ENCODE peak calls at places on chromosomes 7 and 10, in ten cellular contexts. R is stimulated activated CD8-positive, alpha-beta memory T cell treated with anti-CD3 and anti-CD28 coated beads, Interleukin-15, amount 100 ng/mL, for 24 hours; X is bronchial epithelial cell; C is NCI-H1105; L is fibroblast of pulmonary artery; J is HFF-Myc; P is body of pancreas; V is naive thymus-derived CD4-positive, alpha-beta T cell; K is EL; U is naive thymus-derived CD8-positive, alpha-beta T cell. M is an unnamed sample.

GRCh38 chr7:5428470-5429252 is 5.0 kb upstream of the TNRC18 start:
- DNase-seq in L (peak; percentile 87), J (no peak), X (peak; percentile 63), P (peak; percentile 65), K (peak; percentile 89), R (no peak), V (no peak), U (no peak), C (peak; percentile 77), M (no peak)

GRCh38 chr10:29896053-29896452 is 163.3 kb downstream of the JCAD start:
- DNase-seq in L (peak; percentile 50), U (no peak), J (no peak), C (no peak), K (no peak), P (no peak), X (no peak), V (no peak), R (no peak), M (no peak)

GRCh38 chr10:86253171-86254072 is 113.2 kb downstream of the GRID1 start:
- DNase-seq in L (no peak), U (no peak), K (no peak), P (no peak), C (no peak), J (no peak), R (no peak), V (no peak), X (no peak), M (no peak)

GRCh38 chr10:35643151-35643975 is 1.3 kb upstream of the FZD8 start:
- DNase-seq in C (no peak), L (peak; percentile 70), V (no peak), X (peak; percentile 15), R (no peak), P (peak; percentile 66), J (no peak), K (peak; percentile 43), U (peak; percentile 16), M (no peak)

GRCh38 chr10:48634984-48635557 is 30.2 kb upstream of the ARHGAP22 start:
- DNase-seq in L (no peak), X (no peak), U (no peak), J (no peak), V (no peak), R (no peak), C (no peak), P (no peak), K (no peak), M (no peak)

GRCh38 chr7:106061301-106061979 is 50.7 kb downstream of the SYPL1 start:
- DNase-seq in P (no peak), J (no peak), X (no peak), U (no peak), L (no peak), C (no peak), K (no peak), V (no peak), R (no peak), M (no peak)

GRCh38 chr10:122421054-122421625 is 33.3 kb upstream of the ARMS2 start:
- DNase-seq in L (no peak), X (peak; percentile 84), C (no peak), R (no peak), J (no peak), V (no peak), K (peak; percentile 2), P (no peak), U (peak; percentile 43), M (no peak)

GRCh38 chr7:45657136-45657889 is 83.1 kb downstream of the ADCY1 start:
- DNase-seq in L (no peak), K (no peak), V (no peak), X (no peak), P (no peak), U (no peak), J (no peak), C (no peak), R (no peak), M (no peak)

GRCh38 chr10:34808789-34809745 is 6.0 kb downstream of the PARD3 start:
- DNase-seq in R (no peak), V (no peak), K (peak; percentile 55), C (peak; percentile 37), L (no peak), P (no peak), J (no peak), X (peak; percentile 49), U (no peak), M (peak; percentile 80)

GRCh38 chr10:77641788-77642397 is 4.3 kb upstream of the KCNMA1 start:
- DNase-seq in C (peak; percentile 53), X (peak; percentile 71), P (peak; percentile 80), V (peak; percentile 25), J (peak; percentile 78), U (peak; percentile 61), R (no peak), K (peak; percentile 80), L (peak; percentile 86), M (peak; percentile 36)

GRCh38 chr10:13707156-13707881 is 120.6 kb downstream of the PRPF18 start:
- DNase-seq in U (peak; percentile 53), V (peak; percentile 27), C (no peak), L (peak; percentile 97), X (peak; percentile 80), P (peak; percentile 79), J (peak; percentile 84), K (peak; percentile 91), R (no peak), M (no peak)

GRCh38 chr10:48363617-48364355 is 57.3 kb downstream of the MAPK8 start:
- DNase-seq in U (peak; percentile 47), P (peak; percentile 33), K (peak; percentile 76), J (peak; percentile 56), V (peak; percentile 22), L (peak; percentile 89), X (peak; percentile 76), R (no peak), C (peak; percentile 7), M (no peak)

GRCh38 chr7:51010534-51010933 is 227.8 kb upstream of the GRB10 start:
- DNase-seq in C (no peak), R (no peak), V (no peak), L (no peak), P (no peak), K (no peak), X (no peak), U (no peak), J (no peak), M (no peak)

GRCh38 chr10:3103646-3104045 is 36.3 kb downstream of the PFKP start:
- DNase-seq in R (no peak), V (no peak), C (no peak), K (no peak), L (no peak), U (no peak), J (no peak), X (no peak), P (no peak), M (no peak)

GRCh38 chr7:18638594-18639452 is 143.3 kb downstream of the HDAC9 start:
- DNase-seq in K (peak; percentile 54), L (peak; percentile 88), C (no peak), J (peak; percentile 38), X (peak; percentile 44), V (no peak), R (no peak), U (no peak), P (no peak), M (no peak)

GRCh38 chr10:24287559-24288195 is 78.7 kb downstream of the KIAA1217 start:
- DNase-seq in V (no peak), U (no peak), P (no peak), L (no peak), C (no peak), J (no peak), R (no peak), X (peak; percentile 22), K (no peak), M (no peak)

GRCh38 chr10:132939957-132940790 is 2.2 kb downstream of the CFAP46 start:
- DNase-seq in C (no peak), K (peak; percentile 50), V (no peak), L (peak; percentile 62), P (peak; percentile 47), R (no peak), U (no peak), X (peak; percentile 18), J (no peak), M (no peak)

GRCh38 chr10:22625511-22626288 is 88.7 kb downstream of the PIP4K2A start:
- DNase-seq in U (no peak), C (no peak), R (no peak), J (no peak), P (no peak), L (no peak), X (no peak), V (no peak), K (peak; percentile 35), M (no peak)

GRCh38 chr7:26005683-26006410 is 146.2 kb upstream of the NFE2L3 start:
- DNase-seq in K (no peak), V (no peak), P (peak; percentile 89), J (no peak), C (no peak), L (no peak), X (peak; percentile 10), U (no peak), R (no peak), M (no peak)

GRCh38 chr7:157490465-157490912 is 153.7 kb downstream of the DNAJB6 start:
- DNase-seq in J (no peak), X (peak; percentile 77), K (peak; percentile 59), P (no peak), C (no peak), L (peak; percentile 52), V (peak; percentile 78), R (no peak), U (peak; percentile 83), M (no peak)

GRCh38 chr10:116122664-116123063 is 150.3 kb downstream of the GFRA1 start:
- DNase-seq in K (no peak), V (no peak), P (no peak), R (no peak), C (no peak), X (no peak), J (no peak), L (no peak), U (no peak), M (no peak)

GRCh38 chr7:74038194-74038961 is 10.4 kb downstream of the ELN start:
- DNase-seq in J (no peak), V (no peak), U (no peak), K (no peak), R (no peak), X (no peak), C (no peak), L (no peak), P (no peak), M (no peak)

GRCh38 chr7:26593405-26593804 is 271.0 kb downstream of the SKAP2 start:
- DNase-seq in R (no peak), X (no peak), C (no peak), K (no peak), V (no peak), U (no peak), J (no peak), P (no peak), L (no peak), M (no peak)

GRCh38 chr10:61623101-61623500 is 39.6 kb upstream of the CABCOCO1 start:
- DNase-seq in J (no peak), K (no peak), U (no peak), X (no peak), L (no peak), P (no peak), C (no peak), R (no peak), V (no peak), M (no peak)

GRCh38 chr10:63700209-63700934 is 179.2 kb downstream of the REEP3 start:
- DNase-seq in V (no peak), K (peak; percentile 97), C (no peak), U (no peak), R (no peak), L (peak; percentile 95), X (peak; percentile 99), J (peak; percentile 59), P (no peak), M (no peak)

GRCh38 chr7:46672861-46673260 is 751.8 kb upstream of the IGFBP3 start:
- DNase-seq in V (no peak), U (no peak), X (no peak), C (no peak), K (no peak), L (no peak), P (no peak), R (no peak), J (no peak), M (no peak)

GRCh38 chr7:156147104-156147503 is 334.8 kb upstream of the SHH start:
- DNase-seq in R (no peak), P (peak; percentile 48), L (no peak), V (no peak), K (no peak), U (no peak), C (no peak), X (no peak), J (no peak), M (no peak)

GRCh38 chr10:8037199-8037801 is 17.2 kb upstream of the GATA3 start:
- DNase-seq in V (no peak), J (no peak), R (no peak), X (no peak), P (no peak), K (no peak), C (no peak), U (peak; percentile 19), L (no peak), M (no peak)

M was measured in NCI-H187.